ENCODE peak calls at places on chromosomes 3 and 15, in five cellular contexts. N is mesendoderm, C is dermis blood vessel endothelial cell, I is RCC 7860, V is NCI-H69. S is an unnamed sample.

GRCh38 chr3:66302288-66302687 is 81.5 kb downstream of the SLC25A26 start:
- DNase-seq in N (no peak), C (no peak), I (no peak), V (no peak), S (no peak)

GRCh38 chr3:31943041-31943440 is 38.0 kb downstream of the OSBPL10 start:
- DNase-seq in N (no peak), C (no peak), I (no peak), V (no peak), S (no peak)

GRCh38 chr3:150723946-150724345 is 20.2 kb upstream of the ERICH6 start:
- DNase-seq in N (no peak), C (no peak), I (no peak), V (no peak), S (no peak)

GRCh38 chr3:39541917-39542329 is 74.4 kb downstream of the MOBP start:
- DNase-seq in N (peak; percentile 60), C (peak; percentile 76), I (no peak), V (peak; percentile 27), S (no peak)

GRCh38 chr15:52518487-52518886 is 10.2 kb downstream of the MYO5A start:
- DNase-seq in N (no peak), C (no peak), I (no peak), V (no peak), S (no peak)

GRCh38 chr15:49712846-49713450 is 92.1 kb downstream of the DTWD1 start:
- DNase-seq in N (peak; percentile 34), C (no peak), I (no peak), V (peak; percentile 29), S (no peak)

GRCh38 chr3:142964150-142964498 is 650 bp upstream of the PAQR9 start:
- DNase-seq in N (peak; percentile 54), C (no peak), I (no peak), V (peak; percentile 71), S (no peak)

GRCh38 chr15:77457619-77458265 is 37.1 kb downstream of the HMG20A start:
- DNase-seq in N (no peak), C (peak; percentile 83), I (no peak), V (peak; percentile 37), S (no peak)

GRCh38 chr3:195058311-195059005 is 212.5 kb downstream of the XXYLT1 start:
- DNase-seq in N (no peak), C (peak; percentile 17), I (no peak), V (no peak), S (no peak)

GRCh38 chr15:61659571-61660190 is 400.6 kb downstream of the VPS13C start:
- DNase-seq in N (no peak), C (no peak), I (no peak), V (no peak), S (no peak)

GRCh38 chr3:48569808-48570450 is 6.3 kb upstream of the UCN2 start:
- DNase-seq in N (no peak), C (no peak), I (no peak), V (no peak), S (no peak)

GRCh38 chr3:178382388-178383061 is 153.7 kb upstream of the KCNMB2 start:
- DNase-seq in N (no peak), C (peak; percentile 70), I (no peak), V (no peak), S (no peak)

GRCh38 chr3:42256135-42256819 is 9.7 kb downstream of the CCK start:
- DNase-seq in N (no peak), C (peak; percentile 21), I (peak; percentile 49), V (no peak), S (no peak)

GRCh38 chr15:29685156-29686078 is 136.9 kb downstream of the TJP1 start:
- DNase-seq in N (no peak), C (peak; percentile 64), I (no peak), V (peak; percentile 38), S (no peak)

GRCh38 chr3:102536479-102536878 is 101.7 kb downstream of the ZPLD1 start:
- DNase-seq in N (peak; percentile 42), C (peak; percentile 48), I (peak; percentile 44), V (peak; percentile 70), S (no peak)

GRCh38 chr3:132134611-132135010 is 99.8 kb upstream of the CPNE4 start:
- DNase-seq in N (peak; percentile 8), C (peak; percentile 91), I (peak; percentile 71), V (no peak), S (no peak)

GRCh38 chr3:14562441-14562840 is 22.3 kb upstream of the GRIP2 start:
- DNase-seq in N (no peak), C (no peak), I (no peak), V (no peak), S (no peak)

GRCh38 chr3:72892081-72892763 is 4.4 kb downstream of the GXYLT2 start:
- DNase-seq in N (no peak), C (peak; percentile 32), I (no peak), V (peak; percentile 72), S (no peak)

GRCh38 chr15:39194431-39194830 is 386.4 kb upstream of the THBS1 start:
- DNase-seq in N (no peak), C (peak; percentile 79), I (no peak), V (no peak), S (no peak)

S was measured in GDM1.